ENCODE peak calls at places on chromosomes 5 and 9, in nine cellular contexts. Q is brain microvascular endothelial cell, L is left ventricle myocardium inferior, F is body of pancreas, Y is astrocyte, E is right lobe of liver, T is IMR-90, O is tibial artery, B is psoas muscle. U is an unnamed sample.

GRCh38 chr9:130658893-130659698 is 5.3 kb upstream of the PRDM12 start:
- DNase-seq in Q (no peak), L (no peak), F (no peak), Y (no peak), E (no peak), T (no peak), O (no peak), B (no peak), U (no peak)

GRCh38 chr9:93254061-93254481 is 70.1 kb downstream of the WNK2 start:
- DNase-seq in Q (no peak), L (no peak), F (peak; percentile 5), Y (no peak), E (no peak), T (no peak), O (peak; percentile 34), B (no peak), U (no peak)

GRCh38 chr5:36691241-36691640 is 84.8 kb downstream of the SLC1A3 start:
- DNase-seq in Q (no peak), L (no peak), F (no peak), Y (no peak), E (no peak), T (no peak), O (no peak), B (no peak), U (no peak)

GRCh38 chr5:55568629-55569512 is 34.1 kb upstream of the PLPP1 start:
- DNase-seq in Q (no peak), L (no peak), F (no peak), Y (peak; percentile 44), E (no peak), T (no peak), O (no peak), B (no peak), U (no peak)

GRCh38 chr9:127968717-127969383 is 11.9 kb downstream of the EEIG1 start:
- DNase-seq in Q (peak; percentile 76), L (peak; percentile 80), F (peak; percentile 89), Y (peak; percentile 87), E (peak; percentile 73), T (peak; percentile 94), O (peak; percentile 81), B (peak; percentile 62), U (peak; percentile 70)

GRCh38 chr5:143217065-143217803 is 186.3 kb downstream of the NR3C1 start:
- DNase-seq in Q (no peak), L (no peak), F (no peak), Y (no peak), E (no peak), T (peak; percentile 27), O (no peak), B (no peak), U (no peak)

GRCh38 chr9:14097215-14097614 is 216.7 kb downstream of the NFIB start:
- DNase-seq in Q (peak; percentile 84), L (no peak), F (peak; percentile 53), Y (peak; percentile 79), E (no peak), T (peak; percentile 47), O (no peak), B (no peak), U (no peak)

GRCh38 chr5:16792278-16793275 is 143.5 kb downstream of the MYO10 start:
- DNase-seq in Q (no peak), L (no peak), F (no peak), Y (no peak), E (no peak), T (no peak), O (no peak), B (no peak), U (no peak)

GRCh38 chr5:159174511-159175168 is 34.7 kb downstream of the RNF145 start:
- DNase-seq in Q (peak; percentile 41), L (no peak), F (no peak), Y (peak; percentile 53), E (no peak), T (peak; percentile 56), O (no peak), B (no peak), U (no peak)

GRCh38 chr5:93053825-93054224 is 527.2 kb downstream of the NR2F1-AS1 start:
- DNase-seq in Q (no peak), L (no peak), F (no peak), Y (peak; percentile 20), E (no peak), T (peak; percentile 83), O (no peak), B (no peak), U (no peak)

GRCh38 chr9:98892296-98892695 is 51.4 kb upstream of the COL15A1 start:
- DNase-seq in Q (no peak), L (no peak), F (no peak), Y (peak; percentile 46), E (no peak), T (peak; percentile 75), O (no peak), B (no peak), U (no peak)

GRCh38 chr9:4320021-4320420 is 20.2 kb upstream of the GLIS3 start:
- DNase-seq in Q (no peak), L (no peak), F (no peak), Y (no peak), E (no peak), T (no peak), O (no peak), B (no peak), U (no peak)

GRCh38 chr5:32504923-32505596 is 60.5 kb upstream of the ZFR start:
- DNase-seq in Q (peak; percentile 81), L (peak; percentile 70), F (peak; percentile 27), Y (peak; percentile 93), E (no peak), T (peak; percentile 94), O (peak; percentile 70), B (peak; percentile 52), U (peak; percentile 92)

GRCh38 chr5:149028984-149029383 is 33.9 kb downstream of the SH3TC2 start:
- DNase-seq in Q (no peak), L (no peak), F (no peak), Y (no peak), E (no peak), T (peak; percentile 34), O (no peak), B (no peak), U (no peak)

GRCh38 chr5:114391321-114391720 is 29.5 kb downstream of the KCNN2 start:
- DNase-seq in Q (no peak), L (no peak), F (no peak), Y (peak; percentile 18), E (no peak), T (peak; percentile 76), O (no peak), B (no peak), U (no peak)

DNA sequence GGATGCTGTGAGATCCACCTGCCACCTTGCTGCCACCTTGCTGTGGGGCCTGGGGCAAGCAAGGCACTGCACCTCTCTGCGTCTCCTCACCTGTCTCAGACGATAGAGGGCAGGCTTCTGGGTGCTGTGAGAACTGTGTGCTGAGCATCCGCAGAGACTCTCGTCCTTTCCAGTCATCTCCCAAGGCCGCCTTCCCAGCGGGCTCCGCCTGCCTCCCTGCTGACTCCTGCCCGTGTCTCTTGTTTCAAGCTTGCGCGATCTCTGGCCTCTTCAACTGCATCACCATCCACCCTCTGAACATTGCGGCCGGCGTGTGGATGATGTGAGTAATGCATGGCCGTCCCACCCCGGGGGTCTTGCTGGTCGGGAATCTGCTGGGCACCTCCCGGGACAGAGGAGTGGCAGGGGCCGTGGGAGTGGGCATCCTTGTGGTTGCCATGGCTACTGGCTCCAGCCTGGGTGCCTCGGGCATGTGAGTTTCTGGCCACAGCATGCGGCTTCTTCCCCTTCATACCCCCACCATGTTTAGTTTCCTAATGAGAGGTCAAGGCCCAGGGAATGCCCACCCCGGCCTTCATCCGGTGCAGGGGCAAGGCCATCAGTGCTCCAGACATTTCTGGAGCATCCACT is 3.6 kb downstream of the CACFD1 start:
- DNase-seq in Q (no peak), L (no peak), F (no peak), Y (no peak), E (no peak), T (no peak), O (no peak), B (no peak), U (no peak)
- TF ChIP-seq CTCF in Q (peak; percentile 10), L (no peak), F (no peak), Y (no peak), E (no peak), T (no peak), O (no peak), B (no peak), U (no peak)

GRCh38 chr5:72835633-72836032 is 19.2 kb downstream of the TNPO1 start:
- DNase-seq in Q (no peak), L (no peak), F (no peak), Y (no peak), E (no peak), T (no peak), O (no peak), B (no peak), U (no peak)
- TF ChIP-seq CTCF in Q (no peak), L (no peak), F (no peak), Y (no peak), E (no peak), T (no peak), O (no peak), B (no peak), U (no peak)

DNA sequence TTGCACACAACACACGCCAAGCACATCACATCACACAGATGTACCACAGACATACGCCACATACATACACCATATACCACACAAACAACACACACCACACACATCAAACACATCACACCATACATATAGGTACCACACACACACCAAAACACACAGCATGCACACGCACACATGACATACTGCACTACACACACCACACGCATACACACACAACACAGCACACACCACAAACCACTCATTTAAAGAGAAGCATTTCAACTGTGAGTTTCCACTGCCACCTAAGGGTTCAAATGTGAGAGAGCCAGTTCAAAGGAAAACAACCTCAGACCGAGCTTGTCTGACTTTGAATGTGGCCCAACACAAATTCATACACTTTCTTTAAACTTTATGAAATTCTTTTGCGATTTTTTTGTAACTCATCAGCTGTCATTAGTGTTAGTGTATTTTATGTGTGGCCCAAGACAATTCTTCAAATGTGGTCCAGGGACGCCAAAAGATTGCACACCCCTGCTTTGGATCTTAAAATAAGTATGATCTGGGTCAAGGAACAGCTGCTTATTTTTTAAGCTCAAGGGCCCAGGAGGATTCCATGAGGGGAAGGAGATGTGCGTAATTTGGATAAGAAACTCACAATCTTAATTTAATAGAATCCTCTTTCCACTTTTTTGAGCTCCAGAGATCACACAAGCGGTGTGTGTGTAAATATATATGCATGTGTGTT is 494.6 kb downstream of the GADD45G start:
- DNase-seq in Q (peak; percentile 22), L (no peak), F (no peak), Y (peak; percentile 35), E (no peak), T (peak; percentile 13), O (no peak), B (no peak), U (no peak)
- TF ChIP-seq CTCF in Q (peak; percentile 42), L (peak; percentile 65), F (peak; percentile 44), Y (peak; percentile 57), E (peak; percentile 77), T (peak; percentile 18), O (peak; percentile 64), B (peak; percentile 47), U (peak; percentile 19)

DNA sequence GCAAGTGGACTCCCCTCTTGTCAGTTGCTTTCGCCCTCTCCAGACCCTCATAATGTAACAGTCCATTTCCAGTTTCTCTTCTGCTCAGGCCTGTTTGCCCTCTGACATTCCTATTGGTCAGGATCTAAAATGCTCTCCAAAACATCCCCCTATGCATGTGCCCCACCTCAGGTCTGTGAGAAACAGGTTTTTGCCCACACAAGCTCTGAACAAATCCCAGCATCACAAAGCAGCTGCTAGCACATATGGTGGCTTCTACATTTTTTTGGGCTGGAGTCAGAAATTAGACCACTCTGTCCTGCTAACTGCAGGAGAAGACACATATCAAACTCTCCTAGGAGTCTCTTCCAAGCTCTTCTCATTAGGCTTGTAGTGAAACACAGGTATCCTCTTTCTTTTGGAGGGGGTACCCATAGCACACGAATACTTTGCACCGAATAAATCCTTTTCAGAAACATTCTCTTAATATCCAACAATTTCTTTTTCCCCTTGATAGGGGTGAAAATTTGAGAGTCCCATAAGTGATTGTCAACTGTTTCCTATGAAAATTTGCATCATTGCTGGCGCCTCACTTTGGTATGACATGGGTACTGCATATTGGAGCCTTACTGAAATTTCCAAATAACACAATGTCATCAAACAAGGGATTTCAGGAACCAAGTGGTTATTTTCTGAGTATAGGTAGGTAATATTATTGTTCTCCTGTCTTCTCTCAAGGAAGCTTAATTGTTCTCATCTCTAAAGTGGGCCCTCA is 19.3 kb upstream of the HSPA9 start:
- DNase-seq in Q (no peak), L (no peak), F (no peak), Y (no peak), E (no peak), T (no peak), O (peak; percentile 5), B (no peak), U (no peak)
- TF ChIP-seq CTCF in Q (peak; percentile 50), L (peak; percentile 27), F (peak; percentile 23), Y (peak; percentile 46), E (peak; percentile 32), T (peak; percentile 27), O (no peak), B (no peak), U (peak; percentile 6)

U was measured in AG04449.